ENCODE peak calls at places on chromosomes 7 and 10, in five cellular contexts. One of them, this sample, is unnamed.

GRCh38 chr7:18086165-18087030 is 58.8 kb upstream of the PRPS1L1 start:
- DNase-seq in lower lobe of right lung: peak
- DNase-seq in uterus: peak
- DNase-seq in aorta: peak
- DNase-seq in OCI-LY7: no peak
- DNase-seq in this sample: peak

GRCh38 chr10:79102056-79102874 is 33.5 kb downstream of the ZMIZ1 start:
- DNase-seq in aorta: peak
- DNase-seq in uterus: peak
- DNase-seq in lower lobe of right lung: no peak
- DNase-seq in OCI-LY7: no peak
- DNase-seq in this sample: no peak

GRCh38 chr7:27709137-27710075 is 30.6 kb upstream of the TAX1BP1 start:
- DNase-seq in OCI-LY7: no peak
- DNase-seq in aorta: no peak
- DNase-seq in lower lobe of right lung: no peak
- DNase-seq in uterus: peak
- DNase-seq in this sample: no peak

GRCh38 chr7:78490526-78490925 is 692.0 kb downstream of the PHTF2 start:
- DNase-seq in uterus: no peak
- DNase-seq in lower lobe of right lung: no peak
- DNase-seq in aorta: no peak
- DNase-seq in OCI-LY7: no peak
- DNase-seq in this sample: no peak

GRCh38 chr7:100191775-100192174 is 14.1 kb downstream of the STAG3 start:
- DNase-seq in lower lobe of right lung: no peak
- DNase-seq in uterus: no peak
- DNase-seq in aorta: no peak
- DNase-seq in OCI-LY7: peak
- DNase-seq in this sample: no peak

GRCh38 chr10:6119423-6119822 is 30.6 kb downstream of the RBM17 start:
- DNase-seq in OCI-LY7: no peak
- DNase-seq in uterus: no peak
- DNase-seq in lower lobe of right lung: no peak
- DNase-seq in aorta: no peak
- DNase-seq in this sample: no peak

GRCh38 chr10:86293323-86293840 is 73.2 kb downstream of the GRID1 start:
- DNase-seq in lower lobe of right lung: no peak
- DNase-seq in uterus: no peak
- DNase-seq in OCI-LY7: no peak
- DNase-seq in aorta: no peak
- DNase-seq in this sample: no peak

GRCh38 chr7:151254316-151254715 is 5.8 kb upstream of the SMARCD3 start:
- DNase-seq in OCI-LY7: no peak
- DNase-seq in uterus: no peak
- DNase-seq in aorta: no peak
- DNase-seq in lower lobe of right lung: peak
- DNase-seq in this sample: no peak

GRCh38 chr10:106711313-106711906 is 453.1 kb downstream of the SORCS1 start:
- DNase-seq in aorta: no peak
- DNase-seq in uterus: peak
- DNase-seq in OCI-LY7: peak
- DNase-seq in lower lobe of right lung: peak
- DNase-seq in this sample: no peak

GRCh38 chr7:4218481-4218880 is 463.6 kb upstream of the FOXK1 start:
- DNase-seq in OCI-LY7: no peak
- DNase-seq in aorta: no peak
- DNase-seq in uterus: no peak
- DNase-seq in lower lobe of right lung: no peak
- DNase-seq in this sample: no peak

GRCh38 chr10:131427253-131427652 is 115.7 kb upstream of the TCERG1L start:
- DNase-seq in uterus: no peak
- DNase-seq in OCI-LY7: no peak
- DNase-seq in lower lobe of right lung: no peak
- DNase-seq in aorta: no peak
- DNase-seq in this sample: no peak

GRCh38 chr10:102068216-102068615 is 3.1 kb downstream of the HPS6 start:
- DNase-seq in OCI-LY7: no peak
- DNase-seq in lower lobe of right lung: no peak
- DNase-seq in uterus: no peak
- DNase-seq in aorta: no peak
- DNase-seq in this sample: no peak

GRCh38 chr7:130998993-130999602 is 265.1 kb upstream of the KLF14 start:
- DNase-seq in uterus: no peak
- DNase-seq in OCI-LY7: no peak
- DNase-seq in aorta: no peak
- DNase-seq in lower lobe of right lung: no peak
- DNase-seq in this sample: no peak

GRCh38 chr7:127903913-127904705 is 127.1 kb downstream of the LRRC4 start:
- DNase-seq in lower lobe of right lung: no peak
- DNase-seq in OCI-LY7: no peak
- DNase-seq in aorta: no peak
- DNase-seq in uterus: no peak
- DNase-seq in this sample: no peak

GRCh38 chr7:80643336-80643925 is 5.0 kb downstream of the CD36 start:
- DNase-seq in lower lobe of right lung: no peak
- DNase-seq in uterus: no peak
- DNase-seq in OCI-LY7: no peak
- DNase-seq in aorta: no peak
- DNase-seq in this sample: no peak

GRCh38 chr7:88758355-88759215 is 915 bp upstream of the ZNF804B start:
- DNase-seq in uterus: no peak
- DNase-seq in OCI-LY7: no peak
- DNase-seq in aorta: peak
- DNase-seq in lower lobe of right lung: no peak
- DNase-seq in this sample: peak

GRCh38 chr10:78916227-78916626 is 152.5 kb upstream of the ZMIZ1 start:
- DNase-seq in aorta: no peak
- DNase-seq in lower lobe of right lung: no peak
- DNase-seq in OCI-LY7: no peak
- DNase-seq in uterus: no peak
- DNase-seq in this sample: no peak

GRCh38 chr10:21926358-21926890 is 77.1 kb downstream of the DNAJC1 start:
- DNase-seq in lower lobe of right lung: no peak
- DNase-seq in OCI-LY7: no peak
- DNase-seq in aorta: no peak
- DNase-seq in uterus: no peak
- DNase-seq in this sample: no peak

GRCh38 chr7:79774150-79774549 is 320.7 kb upstream of the MAGI2 start:
- DNase-seq in aorta: no peak
- DNase-seq in lower lobe of right lung: no peak
- DNase-seq in OCI-LY7: no peak
- DNase-seq in uterus: no peak
- DNase-seq in this sample: no peak

GRCh38 chr10:3068201-3068967 is 1.0 kb downstream of the PFKP start:
- DNase-seq in aorta: peak
- DNase-seq in uterus: peak
- DNase-seq in lower lobe of right lung: peak
- DNase-seq in OCI-LY7: peak
- DNase-seq in this sample: peak

GRCh38 chr10:104032144-104032775 is 53.4 kb downstream of the COL17A1 start:
- DNase-seq in OCI-LY7: no peak
- DNase-seq in uterus: no peak
- DNase-seq in aorta: no peak
- DNase-seq in lower lobe of right lung: no peak
- DNase-seq in this sample: no peak

GRCh38 chr10:73803680-73804286 is 7.6 kb downstream of the NDST2 start:
- DNase-seq in aorta: peak
- DNase-seq in uterus: no peak
- DNase-seq in OCI-LY7: no peak
- DNase-seq in lower lobe of right lung: no peak
- DNase-seq in this sample: no peak

GRCh38 chr10:126119591-126119990 is 223.2 kb downstream of the FANK1 start:
- DNase-seq in aorta: no peak
- DNase-seq in OCI-LY7: no peak
- DNase-seq in uterus: no peak
- DNase-seq in lower lobe of right lung: no peak
- DNase-seq in this sample: no peak

GRCh38 chr10:95273393-95274312 is 17.1 kb downstream of the PDLIM1 start:
- DNase-seq in OCI-LY7: no peak
- DNase-seq in lower lobe of right lung: no peak
- DNase-seq in aorta: no peak
- DNase-seq in uterus: peak
- DNase-seq in this sample: no peak

GRCh38 chr10:67935223-67935622 is 50.8 kb downstream of the SIRT1 start:
- DNase-seq in OCI-LY7: no peak
- DNase-seq in uterus: no peak
- DNase-seq in lower lobe of right lung: no peak
- DNase-seq in aorta: no peak
- DNase-seq in this sample: no peak

GRCh38 chr10:119489572-119490326 is 52.8 kb downstream of the RGS10 start:
- DNase-seq in aorta: peak
- DNase-seq in uterus: peak
- DNase-seq in lower lobe of right lung: no peak
- DNase-seq in OCI-LY7: peak
- DNase-seq in this sample: peak

GRCh38 chr7:77813180-77813579 is 14.6 kb downstream of the PHTF2 start:
- DNase-seq in aorta: no peak
- DNase-seq in uterus: no peak
- DNase-seq in lower lobe of right lung: no peak
- DNase-seq in OCI-LY7: no peak
- DNase-seq in this sample: no peak

GRCh38 chr7:45057853-45058252 is 30.9 kb downstream of the NACAD start:
- DNase-seq in OCI-LY7: no peak
- DNase-seq in lower lobe of right lung: no peak
- DNase-seq in uterus: no peak
- DNase-seq in aorta: no peak
- DNase-seq in this sample: no peak

GRCh38 chr10:111039522-111039921 is 37.3 kb upstream of the ADRA2A start:
- DNase-seq in uterus: no peak
- DNase-seq in OCI-LY7: no peak
- DNase-seq in lower lobe of right lung: no peak
- DNase-seq in aorta: no peak
- DNase-seq in this sample: no peak

GRCh38 chr7:105487559-105488218 is 34.4 kb downstream of the PUS7 start:
- DNase-seq in uterus: peak
- DNase-seq in OCI-LY7: peak
- DNase-seq in aorta: no peak
- DNase-seq in lower lobe of right lung: no peak
- DNase-seq in this sample: no peak

GRCh38 chr7:12861070-12861469 is 173.6 kb downstream of the ARL4A start:
- DNase-seq in lower lobe of right lung: no peak
- DNase-seq in aorta: no peak
- DNase-seq in OCI-LY7: no peak
- DNase-seq in uterus: peak
- DNase-seq in this sample: no peak

GRCh38 chr7:132145466-132145865 is 430.8 kb downstream of the PLXNA4 start:
- DNase-seq in uterus: peak
- DNase-seq in aorta: peak
- DNase-seq in OCI-LY7: no peak
- DNase-seq in lower lobe of right lung: no peak
- DNase-seq in this sample: no peak

GRCh38 chr10:69750011-69750373 is 51.7 kb upstream of the COL13A1 start:
- DNase-seq in lower lobe of right lung: no peak
- DNase-seq in aorta: no peak
- DNase-seq in uterus: no peak
- DNase-seq in OCI-LY7: no peak
- DNase-seq in this sample: no peak

GRCh38 chr10:12796431-12797185 is 204.9 kb downstream of the CCDC3 start:
- DNase-seq in OCI-LY7: no peak
- DNase-seq in uterus: no peak
- DNase-seq in lower lobe of right lung: no peak
- DNase-seq in aorta: no peak
- DNase-seq in this sample: no peak

DNA sequence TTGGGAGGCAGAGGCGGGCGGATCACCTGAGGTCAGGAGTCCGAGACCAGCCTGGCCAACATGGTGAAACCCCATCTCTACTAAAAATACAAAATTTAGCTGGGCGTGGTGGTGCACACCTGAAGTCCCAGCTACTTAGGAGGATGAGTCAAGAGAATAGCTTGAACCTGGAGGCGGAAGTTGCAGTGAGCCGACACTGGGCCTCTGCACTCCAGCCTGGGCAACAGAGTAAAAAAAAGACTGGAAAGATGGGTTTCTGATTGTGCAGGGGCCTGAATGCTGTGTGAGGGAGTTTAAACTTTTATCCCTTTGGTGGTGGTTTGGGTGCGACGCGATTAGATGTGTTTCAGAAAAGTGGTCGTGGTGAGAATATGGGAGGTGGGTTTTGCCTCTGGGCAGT is 1.8 kb downstream of the CHST12 start:
- DNase-seq in OCI-LY7: no peak
- DNase-seq in uterus: no peak
- DNase-seq in aorta: no peak
- DNase-seq in lower lobe of right lung: no peak
- DNase-seq in this sample: no peak
- H3K4me3 ChIP-seq in OCI-LY7: peak
- H3K4me3 ChIP-seq in uterus: no peak
- H3K4me3 ChIP-seq in aorta: no peak
- H3K4me3 ChIP-seq in lower lobe of right lung: peak
- H3K4me3 ChIP-seq in this sample: peak

DNA sequence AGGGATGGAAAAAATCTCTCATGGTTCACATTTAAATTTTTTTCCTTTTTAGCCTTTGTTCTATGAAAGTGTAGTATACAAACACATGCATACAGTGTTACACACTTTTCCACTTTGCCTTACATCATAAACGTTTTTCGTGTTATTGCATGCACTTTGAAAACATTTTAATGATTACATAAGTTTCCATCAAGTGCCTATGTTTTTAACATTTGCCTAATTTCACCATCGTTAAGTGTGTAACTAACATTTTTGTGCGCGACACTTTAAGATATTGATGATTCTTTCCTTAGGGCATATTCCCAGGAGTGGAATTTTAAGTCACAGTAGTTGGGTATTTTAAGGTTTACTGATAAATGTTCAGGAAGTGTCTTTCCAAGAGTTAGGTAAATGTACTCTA is 1.5 kb upstream of the FRAT2 start:
- DNase-seq in aorta: no peak
- DNase-seq in uterus: no peak
- DNase-seq in lower lobe of right lung: no peak
- DNase-seq in OCI-LY7: no peak
- DNase-seq in this sample: no peak
- H3K4me3 ChIP-seq in aorta: no peak
- H3K4me3 ChIP-seq in uterus: no peak
- H3K4me3 ChIP-seq in lower lobe of right lung: no peak
- H3K4me3 ChIP-seq in OCI-LY7: no peak
- H3K4me3 ChIP-seq in this sample: no peak

GRCh38 chr7:54545241-54545563 is 3.0 kb downstream of the VSTM2A start:
- DNase-seq in lower lobe of right lung: no peak
- DNase-seq in aorta: no peak
- DNase-seq in OCI-LY7: no peak
- DNase-seq in uterus: no peak
- DNase-seq in this sample: no peak
- H3K4me3 ChIP-seq in lower lobe of right lung: no peak
- H3K4me3 ChIP-seq in aorta: no peak
- H3K4me3 ChIP-seq in OCI-LY7: no peak
- H3K4me3 ChIP-seq in uterus: no peak
- H3K4me3 ChIP-seq in this sample: no peak

GRCh38 chr10:18142151-18142550 is 1.9 kb downstream of the CACNB2 start:
- DNase-seq in aorta: no peak
- DNase-seq in uterus: no peak
- DNase-seq in OCI-LY7: no peak
- DNase-seq in lower lobe of right lung: no peak
- DNase-seq in this sample: no peak
- H3K4me3 ChIP-seq in aorta: peak
- H3K4me3 ChIP-seq in uterus: no peak
- H3K4me3 ChIP-seq in OCI-LY7: no peak
- H3K4me3 ChIP-seq in lower lobe of right lung: peak
- H3K4me3 ChIP-seq in this sample: no peak

GRCh38 chr10:75408512-75408881 is 6.9 kb upstream of the ZNF503 start:
- DNase-seq in aorta: no peak
- DNase-seq in OCI-LY7: no peak
- DNase-seq in uterus: peak
- DNase-seq in lower lobe of right lung: no peak
- DNase-seq in this sample: no peak
- H3K4me3 ChIP-seq in aorta: peak
- H3K4me3 ChIP-seq in OCI-LY7: peak
- H3K4me3 ChIP-seq in uterus: peak
- H3K4me3 ChIP-seq in lower lobe of right lung: peak
- H3K4me3 ChIP-seq in this sample: no peak